ENCODE peak calls at places on chromosomes 4 and X, in eight cellular contexts. S is spleen, M is sigmoid colon, C is endothelial cell of umbilical vein, W is breast epithelium, A is HCT116, Z is GM23338, O is Panc1. P is an unnamed sample.

GRCh38 chr4:7614350-7614949 is 179.7 kb upstream of the PSAPL1 start:
- DNase-seq in S (no peak), M (no peak), C (no peak), W (no peak), A (no peak), Z (no peak), O (no peak), P (no peak)

GRCh38 chr4:958836-959337 is 14.5 kb downstream of the DGKQ start:
- DNase-seq in S (peak), M (peak), C (no peak), W (no peak), A (no peak), Z (no peak), O (no peak), P (no peak)

GRCh38 chr4:24477919-24478318 is 106.4 kb downstream of the DHX15 start:
- DNase-seq in S (no peak), M (peak), C (peak), W (no peak), A (no peak), Z (peak), O (no peak), P (no peak)

GRCh38 chr4:47084795-47085194 is 53.4 kb downstream of the GABRB1 start:
- DNase-seq in S (no peak), M (no peak), C (no peak), W (no peak), A (no peak), Z (no peak), O (no peak), P (no peak)

GRCh38 chr4:84691170-84691691 is 108.3 kb downstream of the CDS1 start:
- DNase-seq in S (no peak), M (no peak), C (peak), W (no peak), A (peak), Z (peak), O (peak), P (no peak)

GRCh38 chr4:106444557-106444956 is 76.0 kb upstream of the GIMD1 start:
- DNase-seq in S (no peak), M (no peak), C (peak), W (no peak), A (peak), Z (no peak), O (no peak), P (no peak)

GRCh38 chrX:47321978-47322377 is 48.4 kb upstream of the ZNF157 start:
- DNase-seq in S (peak), M (peak), C (no peak), W (no peak), A (no peak), Z (peak), O (no peak), P (no peak)

GRCh38 chrX:113514906-113515305 is 674.3 kb upstream of the AMOT start:
- DNase-seq in S (no peak), M (no peak), C (no peak), W (no peak), A (no peak), Z (peak), O (no peak), P (no peak)

GRCh38 chrX:153767674-153768055 is 3.6 kb downstream of the PLXNB3 start:
- DNase-seq in S (no peak), M (peak), C (no peak), W (no peak), A (no peak), Z (no peak), O (no peak), P (no peak)

GRCh38 chr4:52001616-52002015 is 18.5 kb downstream of the LRRC66 start:
- DNase-seq in S (no peak), M (no peak), C (no peak), W (no peak), A (no peak), Z (no peak), O (no peak), P (no peak)

GRCh38 chrX:48905090-48905790 is 6.2 kb downstream of the SLC35A2 start:
- DNase-seq in S (peak), M (no peak), C (no peak), W (no peak), A (no peak), Z (no peak), O (no peak), P (no peak)

GRCh38 chr4:61064636-61065035 is 135.5 kb upstream of the ADGRL3 start:
- DNase-seq in S (no peak), M (no peak), C (no peak), W (no peak), A (no peak), Z (no peak), O (no peak), P (no peak)

GRCh38 chr4:6263541-6264540 is 5.8 kb upstream of the WFS1 start:
- DNase-seq in S (peak), M (no peak), C (peak), W (no peak), A (no peak), Z (peak), O (no peak), P (peak)

GRCh38 chrX:20266810-20267598 is at the start of gene RPS6KA3:
- DNase-seq in S (peak), M (peak), C (peak), W (peak), A (peak), Z (peak), O (no peak), P (peak)
- TF ChIP-seq POLR2AphosphoS5 in S (peak), M (peak), C (no peak), W (peak), A (peak), Z (peak), O (no peak), P (peak)

DNA sequence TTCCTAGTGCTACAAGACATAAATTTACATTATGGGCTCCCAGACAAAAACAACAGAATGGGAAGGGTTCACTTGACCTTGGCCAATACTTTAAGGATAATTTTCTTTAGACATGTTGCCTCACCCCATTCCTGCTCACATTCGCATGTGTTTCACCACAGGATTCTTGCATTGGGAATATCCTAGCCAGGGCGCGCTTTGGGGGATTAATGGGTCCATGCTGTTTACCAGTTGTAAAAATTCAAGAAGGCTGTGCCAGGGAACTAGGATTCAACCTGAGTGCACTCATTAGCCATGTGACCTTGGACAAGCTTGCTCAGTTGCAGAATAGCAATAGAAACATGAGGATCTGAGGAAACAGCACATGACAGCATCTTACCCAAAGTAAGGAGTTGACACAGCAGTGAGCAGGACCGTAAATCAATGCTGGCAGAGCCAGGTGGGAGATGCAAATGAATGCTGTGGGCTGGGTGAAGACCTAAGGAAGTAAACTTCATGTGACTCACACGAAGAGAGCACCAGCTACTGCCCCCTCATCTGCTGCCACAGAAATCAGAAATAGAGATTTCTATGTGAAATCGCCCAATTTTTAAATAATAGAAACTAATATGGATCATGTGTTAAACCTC is 72.9 kb upstream of the C1QTNF7 start:
- DNase-seq in S (no peak), M (no peak), C (no peak), W (no peak), A (no peak), Z (no peak), O (no peak), P (no peak)
- TF ChIP-seq POLR2AphosphoS5 in S (no peak), M (no peak), C (no peak), W (no peak), A (no peak), Z (no peak), O (no peak), P (no peak)

GRCh38 chr4:41426523-41426922 is 111.4 kb upstream of the LIMCH1 start:
- DNase-seq in S (no peak), M (no peak), C (peak), W (no peak), A (no peak), Z (no peak), O (no peak), P (no peak)
- TF ChIP-seq POLR2AphosphoS5 in S (no peak), M (no peak), C (no peak), W (no peak), A (no peak), Z (no peak), O (no peak), P (no peak)

DNA sequence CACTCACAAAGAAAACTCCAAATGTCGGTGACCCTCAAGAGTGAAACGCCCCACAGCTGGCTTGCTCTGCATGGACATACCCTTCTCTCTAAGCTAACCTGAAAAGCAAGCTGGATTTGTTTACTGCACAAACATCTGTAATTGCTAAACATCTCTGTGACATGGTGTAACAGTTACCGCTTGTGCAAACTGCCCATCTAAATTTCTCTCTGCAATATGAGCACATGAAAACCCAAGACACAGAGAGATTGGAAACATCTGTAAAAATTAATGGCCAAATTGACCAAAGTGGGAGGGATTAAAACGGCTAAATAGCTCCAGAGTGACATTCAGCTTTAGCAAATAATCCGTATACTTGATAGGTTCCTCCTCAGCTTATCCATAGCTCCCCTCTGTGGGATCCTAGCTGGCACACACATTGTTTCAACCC is 155.0 kb upstream of the MAP3K15 start:
- DNase-seq in S (no peak), M (no peak), C (no peak), W (no peak), A (no peak), Z (no peak), O (no peak), P (no peak)
- TF ChIP-seq POLR2AphosphoS5 in S (no peak), M (no peak), C (no peak), W (no peak), A (no peak), Z (no peak), O (no peak), P (peak)

GRCh38 chr4:41575665-41576064 is 37.7 kb downstream of the LIMCH1 start:
- DNase-seq in S (no peak), M (no peak), C (no peak), W (no peak), A (no peak), Z (peak), O (no peak), P (no peak)
- TF ChIP-seq POLR2AphosphoS5 in S (no peak), M (no peak), C (no peak), W (no peak), A (no peak), Z (no peak), O (no peak), P (no peak)

GRCh38 chr4:9600246-9600645 is 156.0 kb downstream of the DEFB131A start:
- DNase-seq in S (no peak), M (no peak), C (no peak), W (no peak), A (no peak), Z (no peak), O (no peak), P (no peak)

GRCh38 chr4:9608300-9608699 is 164.1 kb downstream of the DEFB131A start:
- DNase-seq in S (no peak), M (no peak), C (no peak), W (no peak), A (no peak), Z (no peak), O (no peak), P (no peak)

GRCh38 chr4:9602389-9602914 is 158.2 kb downstream of the DEFB131A start:
- DNase-seq in S (no peak), M (no peak), C (no peak), W (no peak), A (no peak), Z (no peak), O (no peak), P (no peak)
- TF ChIP-seq POLR2AphosphoS5 in S (no peak), M (no peak), C (no peak), W (no peak), A (no peak), Z (no peak), O (no peak), P (no peak)

GRCh38 chrX:78708830-78709229 is 38.7 kb upstream of the LPAR4 start:
- DNase-seq in S (no peak), M (peak), C (no peak), W (no peak), A (no peak), Z (no peak), O (no peak), P (no peak)
- TF ChIP-seq POLR2AphosphoS5 in S (no peak), M (no peak), C (no peak), W (no peak), A (no peak), Z (no peak), O (no peak), P (no peak)

P was measured in transverse colon.